ENCODE peak calls at places on chromosome 7, in ten cellular contexts. N, M, T, I, G, A, V, W, J and O are unnamed samples.

GRCh38 chr7:120521761-120522737 is 249.1 kb downstream of the KCND2 start:
- DNase-seq in I (no peak), G (no peak), V (no peak), J (peak; percentile 48), A (no peak), M (no peak), T (no peak), N (no peak), W (no peak), O (no peak)

GRCh38 chr7:155460926-155461613 is 3.1 kb downstream of the EN2 start:
- DNase-seq in W (no peak), V (no peak), T (no peak), J (peak; percentile 52), N (no peak), A (no peak), G (no peak), I (no peak), M (no peak), O (no peak)

GRCh38 chr7:137304624-137305235 is 38.8 kb downstream of the PTN start:
- DNase-seq in A (no peak), N (no peak), V (no peak), I (no peak), W (peak; percentile 87), M (no peak), G (peak; percentile 38), T (no peak), J (no peak), O (no peak)

GRCh38 chr7:102063736-102064135 is 222.9 kb upstream of the SH2B2 start:
- DNase-seq in V (no peak), W (peak; percentile 62), N (no peak), I (peak; percentile 71), G (peak; percentile 65), M (peak; percentile 43), A (no peak), T (no peak), J (peak; percentile 95), O (no peak)

GRCh38 chr7:33581239-33581638 is 324.1 kb upstream of the BMPER start:
- DNase-seq in A (no peak), V (no peak), T (no peak), G (no peak), I (no peak), N (no peak), J (no peak), M (no peak), W (no peak), O (no peak)

GRCh38 chr7:83362786-83363185 is 200.1 kb upstream of the PCLO start:
- DNase-seq in M (no peak), V (no peak), A (no peak), W (no peak), T (no peak), J (no peak), I (no peak), N (no peak), G (no peak), O (peak; percentile 60)

GRCh38 chr7:99562832-99563231 is 4.4 kb downstream of the ZNF655 start:
- DNase-seq in T (no peak), G (peak; percentile 94), V (no peak), A (peak; percentile 72), M (no peak), W (peak; percentile 98), J (peak; percentile 83), N (no peak), I (no peak), O (peak; percentile 99)

GRCh38 chr7:44561962-44562621 is 11.6 kb downstream of the DDX56 start:
- DNase-seq in M (no peak), T (no peak), N (no peak), J (peak; percentile 67), G (peak; percentile 47), I (no peak), W (no peak), V (no peak), A (no peak), O (peak; percentile 51)

GRCh38 chr7:77453531-77453930 is 37.4 kb upstream of the GSAP start:
- DNase-seq in N (no peak), W (peak; percentile 67), T (no peak), V (no peak), G (peak; percentile 59), J (no peak), A (no peak), I (no peak), M (no peak), O (peak; percentile 85)

GRCh38 chr7:64541438-64542359 is 21.2 kb downstream of the ZNF680 start:
- DNase-seq in N (no peak), A (peak; percentile 42), T (no peak), I (no peak), W (peak; percentile 85), V (peak; percentile 45), M (no peak), J (no peak), G (peak; percentile 64), O (peak; percentile 79)

GRCh38 chr7:101411477-101411954 is 48.8 kb downstream of the COL26A1 start:
- DNase-seq in W (no peak), J (no peak), A (no peak), I (no peak), M (no peak), T (no peak), G (no peak), N (no peak), V (no peak), O (no peak)

GRCh38 chr7:135180122-135180521 is 9.6 kb upstream of the CYREN start:
- DNase-seq in N (peak; percentile 34), T (no peak), V (no peak), I (no peak), W (no peak), J (no peak), M (no peak), A (no peak), G (no peak), O (no peak)

GRCh38 chr7:105336009-105336408 is 52.7 kb downstream of the SRPK2 start:
- DNase-seq in M (no peak), V (no peak), T (no peak), N (no peak), G (peak; percentile 25), W (peak; percentile 37), J (no peak), I (no peak), A (no peak), O (peak; percentile 36)

GRCh38 chr7:5231811-5232484 is 41.9 kb downstream of the WIPI2 start:
- DNase-seq in M (peak; percentile 64), J (no peak), T (no peak), W (no peak), G (no peak), V (no peak), I (no peak), N (no peak), A (no peak), O (no peak)

GRCh38 chr7:97013025-97013424 is 7.7 kb downstream of the DLX6 start:
- DNase-seq in M (no peak), W (no peak), G (no peak), T (no peak), A (no peak), J (peak; percentile 70), I (no peak), N (no peak), V (no peak), O (no peak)

GRCh38 chr7:55569797-55570196 is 2.5 kb downstream of the VOPP1 start:
- DNase-seq in G (no peak), V (no peak), N (peak; percentile 69), A (no peak), J (no peak), W (no peak), T (no peak), I (no peak), M (no peak), O (no peak)

GRCh38 chr7:96332325-96332724 is 10.4 kb upstream of the SLC25A13 start:
- DNase-seq in I (no peak), G (no peak), N (no peak), T (no peak), W (no peak), M (no peak), A (no peak), J (no peak), V (no peak), O (no peak)

GRCh38 chr7:135480966-135481599 is 28.8 kb downstream of the CNOT4 start:
- DNase-seq in M (no peak), V (no peak), G (peak; percentile 12), J (no peak), N (no peak), W (no peak), T (no peak), A (no peak), I (no peak), O (no peak)

GRCh38 chr7:13540429-13540828 is 449.0 kb downstream of the ETV1 start:
- DNase-seq in A (no peak), V (no peak), N (no peak), M (no peak), T (no peak), G (peak; percentile 49), W (peak; percentile 39), J (no peak), I (no peak), O (peak; percentile 79)

GRCh38 chr7:20329389-20330175 is 1.1 kb upstream of the ITGB8 start:
- DNase-seq in N (peak; percentile 88), V (peak; percentile 60), J (peak; percentile 86), W (peak; percentile 75), M (peak; percentile 67), I (peak; percentile 74), A (no peak), T (peak; percentile 26), G (peak; percentile 77), O (peak; percentile 70)
- TF ChIP-seq CTCF in N (no peak), V (no peak), J (peak; percentile 59), W (peak; percentile 40), M (no peak), I (peak; percentile 34), A (no peak), T (peak; percentile 20), G (peak; percentile 25), O (peak; percentile 41)

GRCh38 chr7:51649-52048 is 140.7 kb upstream of the FAM20C start:
- DNase-seq in J (peak; percentile 25), A (no peak), V (peak; percentile 0), T (no peak), N (peak; percentile 42), I (peak; percentile 56), G (no peak), W (no peak), M (peak; percentile 10), O (no peak)
- TF ChIP-seq CTCF in J (no peak), A (no peak), V (no peak), T (no peak), N (no peak), I (no peak), G (no peak), W (no peak), M (no peak), O (no peak)

DNA sequence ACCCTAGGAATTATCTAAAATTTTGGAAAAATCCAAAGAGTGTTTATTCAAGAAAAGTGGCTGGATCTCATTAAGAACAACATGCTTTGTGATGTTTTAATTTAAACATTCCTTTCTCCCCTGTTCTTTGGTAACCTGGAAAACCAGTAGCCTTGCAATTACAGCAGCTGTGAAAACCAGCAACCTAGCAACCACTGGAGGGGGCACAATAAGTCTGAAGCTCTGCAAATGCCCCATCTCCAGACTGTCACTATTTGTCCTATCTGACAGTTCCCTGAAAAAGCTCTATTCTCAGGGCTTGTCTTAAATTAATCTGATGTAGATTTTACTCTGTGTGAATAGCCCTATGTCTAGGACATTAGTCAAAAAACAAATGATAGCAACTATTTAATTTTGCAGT is 137.6 kb upstream of the THSD7A start:
- DNase-seq in W (no peak), A (no peak), N (no peak), V (no peak), T (no peak), I (no peak), G (no peak), J (no peak), M (no peak), O (no peak)
- TF ChIP-seq CTCF in W (no peak), A (no peak), N (no peak), V (no peak), T (no peak), I (no peak), G (no peak), J (peak; percentile 47), M (no peak), O (no peak)

GRCh38 chr7:142712617-142712957 is 36.7 kb upstream of the PRSS1 start:
- DNase-seq in T (no peak), W (no peak), A (no peak), M (no peak), I (no peak), N (no peak), G (no peak), V (no peak), J (no peak), O (no peak)
- TF ChIP-seq CTCF in T (no peak), W (no peak), A (no peak), M (no peak), I (no peak), N (no peak), G (no peak), V (no peak), J (peak; percentile 18), O (no peak)